ENCODE peak calls at places on chromosomes 6 and 20, in nine cellular contexts. Y is cardiac muscle cell, T is glutamatergic neuron, G is fibroblast of villous mesenchyme, V is breast epithelium, S is endothelial cell, U is GM10248, H is mesothelial cell of epicardium, Q is psoas muscle. P is an unnamed sample.

GRCh38 chr6:127570739-127571389 is 6.1 kb upstream of the C6orf58 start:
- DNase-seq in H (no peak), S (no peak), Y (peak), Q (no peak), G (no peak), V (no peak), T (no peak), U (peak), P (no peak)

GRCh38 chr6:110705543-110705942 is 109.7 kb downstream of the CDK19 start:
- DNase-seq in T (no peak), U (no peak), V (no peak), Q (no peak), S (no peak), Y (no peak), H (no peak), G (no peak), P (no peak)

GRCh38 chr6:21887301-21888185 is 294.0 kb downstream of the SOX4 start:
- DNase-seq in Y (peak), H (no peak), T (no peak), V (no peak), G (no peak), Q (no peak), S (no peak), U (no peak), P (no peak)

GRCh38 chr20:1280421-1281102 is 14.5 kb downstream of the SNPH start:
- DNase-seq in T (no peak), Q (no peak), Y (no peak), H (no peak), V (no peak), G (no peak), U (no peak), S (no peak), P (no peak)

GRCh38 chr20:47481330-47482216 is 20.1 kb upstream of the NCOA3 start:
- DNase-seq in Q (no peak), H (no peak), Y (no peak), V (no peak), G (no peak), T (no peak), U (no peak), S (no peak), P (no peak)

GRCh38 chr6:63317641-63318040 is 2.1 kb downstream of the LGSN start:
- DNase-seq in V (no peak), Y (no peak), U (no peak), G (no peak), Q (no peak), S (no peak), T (no peak), H (no peak), P (no peak)

GRCh38 chr6:55957961-55958422 is 82.6 kb upstream of the BMP5 start:
- DNase-seq in V (no peak), T (no peak), U (no peak), Y (peak), G (peak), S (no peak), Q (no peak), H (no peak), P (no peak)

GRCh38 chr6:157468574-157468973 is 87.6 kb downstream of the ZDHHC14 start:
- DNase-seq in S (no peak), T (no peak), Q (no peak), U (no peak), V (no peak), Y (no peak), H (no peak), G (no peak), P (no peak)

GRCh38 chr6:46105568-46105967 is 24.2 kb upstream of the ENPP4 start:
- DNase-seq in H (no peak), T (no peak), U (no peak), G (no peak), Q (no peak), V (no peak), S (no peak), Y (no peak), P (no peak)

GRCh38 chr6:122408240-122408639 is 8.8 kb downstream of the HSF2 start:
- DNase-seq in T (no peak), Q (no peak), Y (no peak), V (no peak), U (no peak), G (no peak), S (no peak), H (no peak), P (no peak)

GRCh38 chr20:22921595-22922421 is 113.3 kb upstream of the SSTR4 start:
- DNase-seq in V (no peak), T (no peak), Q (no peak), G (peak), Y (peak), U (no peak), H (no peak), S (no peak), P (no peak)

GRCh38 chr6:87828044-87828443 is 126.0 kb upstream of the AKIRIN2 start:
- DNase-seq in Y (no peak), V (no peak), H (no peak), U (no peak), T (no peak), G (no peak), S (no peak), Q (no peak), P (no peak)
- TF ChIP-seq CTCF in Y (no peak), V (no peak), H (no peak), U (no peak), T (no peak), G (no peak), S (no peak), Q (no peak), P (no peak)

GRCh38 chr6:99152345-99152643 is 197.2 kb downstream of the FAXC start:
- DNase-seq in U (no peak), Y (no peak), V (no peak), S (no peak), G (no peak), H (no peak), Q (no peak), T (no peak), P (no peak)
- TF ChIP-seq CTCF in U (no peak), Y (no peak), V (no peak), S (no peak), G (no peak), H (no peak), Q (no peak), T (no peak), P (no peak)

GRCh38 chr6:149316740-149317655 is 514 bp upstream of the TAB2 start:
- DNase-seq in Q (peak), H (peak), U (peak), S (peak), T (peak), V (peak), G (peak), Y (peak), P (peak)
- TF ChIP-seq CTCF in Q (peak), H (no peak), U (no peak), S (no peak), T (no peak), V (no peak), G (no peak), Y (no peak), P (no peak)

DNA sequence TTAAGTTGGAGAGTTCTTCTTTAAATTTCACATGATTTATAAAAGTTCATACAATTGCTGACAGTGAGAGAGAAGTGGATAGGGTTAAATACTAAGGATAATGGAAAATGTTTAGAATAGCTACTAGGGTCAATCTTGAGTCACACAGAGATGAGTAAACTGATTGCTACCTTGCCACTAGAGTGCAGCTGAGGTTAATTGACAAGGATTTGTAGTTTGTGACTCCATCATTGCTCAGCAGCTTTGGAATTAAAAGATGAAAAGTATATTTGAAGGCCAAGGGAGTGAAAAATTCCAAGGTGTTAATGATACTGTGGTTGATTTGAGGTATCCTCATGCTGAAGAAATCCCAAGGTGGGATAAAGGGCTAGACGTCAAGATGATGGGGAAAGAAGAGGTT is 524.0 kb downstream of the UTRN start:
- DNase-seq in Y (no peak), V (no peak), G (no peak), U (no peak), T (no peak), Q (no peak), H (no peak), S (no peak), P (no peak)
- TF ChIP-seq CTCF in Y (no peak), V (no peak), G (no peak), U (no peak), T (no peak), Q (no peak), H (no peak), S (no peak), P (no peak)

P was measured in nephron progenitor cell.